ENCODE peak calls at places on chromosome 16, in four cellular contexts. G is GM13976, I is epithelial cell of esophagus, L is ureter. R is an unnamed sample.

GRCh38 chr16:81175325-81175891 is 63.1 kb upstream of the BCO1 start:
- DNase-seq in L (no peak), I (peak; percentile 52), G (no peak), R (no peak)

GRCh38 chr16:66030036-66030435 is 336.5 kb upstream of the CDH5 start:
- DNase-seq in L (no peak), I (no peak), G (no peak), R (no peak)

GRCh38 chr16:82298472-82298871 is 128.4 kb upstream of the MPHOSPH6 start:
- DNase-seq in G (no peak), I (no peak), L (no peak), R (no peak)

GRCh38 chr16:1291576-1291974 is 17.9 kb upstream of the UBE2I start:
- DNase-seq in I (no peak), L (no peak), G (no peak), R (no peak)

GRCh38 chr16:627458-628239 is 3.1 kb upstream of the WFIKKN1 start:
- DNase-seq in I (no peak), G (no peak), L (no peak), R (no peak)

GRCh38 chr16:10600792-10601443 is 20.5 kb upstream of the EMP2 start:
- DNase-seq in I (peak; percentile 56), L (no peak), G (peak; percentile 61), R (no peak)

GRCh38 chr16:26672206-26672605 is 394.5 kb upstream of the C16orf82 start:
- DNase-seq in G (no peak), L (no peak), I (no peak), R (no peak)

GRCh38 chr16:4613636-4614570 is 785 bp downstream of the UBALD1 start:
- DNase-seq in G (peak; percentile 72), L (no peak), I (peak; percentile 32), R (no peak)

GRCh38 chr16:79329163-79329521 is 271.4 kb downstream of the MAF start:
- DNase-seq in L (no peak), I (no peak), G (no peak), R (no peak)

GRCh38 chr16:48197294-48197693 is 41.5 kb upstream of the ABCC12 start:
- DNase-seq in G (no peak), L (no peak), I (no peak), R (no peak)

GRCh38 chr16:68760671-68761275 is 23.7 kb downstream of the CDH1 start:
- DNase-seq in L (no peak), I (peak; percentile 95), G (peak; percentile 72), R (peak; percentile 80)

GRCh38 chr16:88306860-88307545 is 75.8 kb upstream of the ZNF469 start:
- DNase-seq in L (no peak), G (no peak), I (peak; percentile 37), R (peak; percentile 52)

GRCh38 chr16:12235110-12235509 is 258.6 kb downstream of the SNX29 start:
- DNase-seq in L (no peak), I (no peak), G (no peak), R (no peak)

GRCh38 chr16:19900590-19900989 is 15.9 kb upstream of the GPRC5B start:
- DNase-seq in I (no peak), G (no peak), L (no peak), R (no peak)

GRCh38 chr16:69319381-69319780 is 8.2 kb downstream of the VPS4A start:
- DNase-seq in L (no peak), I (no peak), G (no peak), R (no peak)

GRCh38 chr16:86424413-86424812 is 85.9 kb upstream of the FOXF1 start:
- DNase-seq in G (no peak), L (peak; percentile 66), I (no peak), R (peak; percentile 52)

GRCh38 chr16:80346160-80346632 is 194.6 kb upstream of the DYNLRB2 start:
- DNase-seq in L (no peak), I (no peak), G (no peak), R (no peak)

R was measured in foreskin melanocyte.